ENCODE peak calls at places on chromosome 11, in four cellular contexts. Z is tibial nerve, M is NB4, I is upper lobe of right lung. B is an unnamed sample.

GRCh38 chr11:64536396-64536935 is 54.6 kb upstream of the SLC22A12 start:
- DNase-seq in M (no peak), I (no peak), Z (no peak), B (no peak)

GRCh38 chr11:75341583-75341982 is 9.9 kb downstream of the ARRB1 start:
- DNase-seq in Z (no peak), I (no peak), M (peak), B (no peak)

GRCh38 chr11:96228911-96229310 is 114.1 kb downstream of the MAML2 start:
- DNase-seq in Z (no peak), I (no peak), M (no peak), B (peak)

GRCh38 chr11:123551085-123551484 is 103.3 kb downstream of the SCN3B start:
- DNase-seq in Z (no peak), M (no peak), I (no peak), B (no peak)

GRCh38 chr11:57641426-57641825 is 8.3 kb downstream of the YPEL4 start:
- DNase-seq in Z (no peak), I (no peak), M (peak), B (no peak)

GRCh38 chr11:110903830-110904229 is 191.6 kb upstream of the ARHGAP20 start:
- DNase-seq in Z (no peak), M (no peak), I (no peak), B (peak)

GRCh38 chr11:84899740-84900139 is 727.4 kb downstream of the DLG2 start:
- DNase-seq in M (peak), Z (no peak), I (no peak), B (no peak)

GRCh38 chr11:62911137-62912130 is 9.7 kb downstream of the CHRM1 start:
- DNase-seq in Z (no peak), I (no peak), M (peak), B (no peak)

GRCh38 chr11:10902301-10902700 is 44.4 kb upstream of the ZBED5 start:
- DNase-seq in M (peak), I (no peak), Z (no peak), B (no peak)

GRCh38 chr11:62546937-62547625 is 475 bp upstream of the AHNAK start:
- DNase-seq in M (peak), I (no peak), Z (peak), B (peak)

GRCh38 chr11:304061-304506 is 3.5 kb upstream of the IFITM2 start:
- DNase-seq in Z (no peak), M (no peak), I (no peak), B (no peak)

DNA sequence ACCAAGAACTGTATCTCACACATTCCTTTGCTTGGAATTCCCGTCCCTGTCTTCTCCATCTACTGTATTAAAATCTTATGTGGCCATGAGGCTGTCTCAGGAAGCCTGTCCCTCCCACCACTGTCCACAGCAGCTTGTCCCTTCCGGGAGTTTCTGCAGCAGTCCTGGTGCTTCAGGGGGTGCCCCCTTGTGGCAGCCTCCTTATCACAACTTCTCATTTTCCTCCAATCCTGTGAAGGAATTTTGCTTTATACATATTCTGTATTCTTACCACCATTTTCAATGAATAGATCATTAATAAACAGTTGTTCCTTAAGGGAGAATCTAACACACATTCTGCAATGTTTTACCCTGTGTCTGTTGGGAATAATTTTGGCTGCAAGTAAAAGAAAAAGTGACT is 220.4 kb upstream of the RAG2 start:
- DNase-seq in Z (no peak), M (peak), I (no peak), B (peak)
- TF ChIP-seq CTCF in Z (no peak), M (peak), I (peak), B (peak)

GRCh38 chr11:44306469-44307244 is 3.3 kb downstream of the ALX4 start:
- DNase-seq in I (no peak), M (no peak), Z (no peak), B (no peak)

GRCh38 chr11:44305149-44305642 is 4.7 kb downstream of the ALX4 start:
- DNase-seq in I (no peak), Z (no peak), M (no peak), B (no peak)

GRCh38 chr11:44304091-44305084 is 5.6 kb downstream of the ALX4 start:
- DNase-seq in Z (no peak), M (no peak), I (no peak), B (no peak)

GRCh38 chr11:44307340-44308099 is 2.4 kb downstream of the ALX4 start:
- DNase-seq in M (no peak), Z (no peak), I (no peak), B (no peak)

GRCh38 chr11:44305643-44306468 is 4.1 kb downstream of the ALX4 start:
- DNase-seq in Z (no peak), M (no peak), I (peak), B (no peak)
- H3K4me3 ChIP-seq in Z (peak), M (peak), I (peak), B (peak)

GRCh38 chr11:66069715-66070603 is at the start of gene PACS1:
- DNase-seq in I (peak), Z (peak), M (peak), B (peak)

GRCh38 chr11:66070604-66071325 is 693 bp downstream of the PACS1 start:
- DNase-seq in M (peak), I (peak), Z (peak), B (peak)

GRCh38 chr11:66067640-66068039 is 2.4 kb upstream of the PACS1 start:
- DNase-seq in I (no peak), M (no peak), Z (no peak), B (no peak)

GRCh38 chr11:66068154-66068821 is 1.8 kb upstream of the PACS1 start:
- DNase-seq in M (peak), Z (peak), I (peak), B (peak)

DNA sequence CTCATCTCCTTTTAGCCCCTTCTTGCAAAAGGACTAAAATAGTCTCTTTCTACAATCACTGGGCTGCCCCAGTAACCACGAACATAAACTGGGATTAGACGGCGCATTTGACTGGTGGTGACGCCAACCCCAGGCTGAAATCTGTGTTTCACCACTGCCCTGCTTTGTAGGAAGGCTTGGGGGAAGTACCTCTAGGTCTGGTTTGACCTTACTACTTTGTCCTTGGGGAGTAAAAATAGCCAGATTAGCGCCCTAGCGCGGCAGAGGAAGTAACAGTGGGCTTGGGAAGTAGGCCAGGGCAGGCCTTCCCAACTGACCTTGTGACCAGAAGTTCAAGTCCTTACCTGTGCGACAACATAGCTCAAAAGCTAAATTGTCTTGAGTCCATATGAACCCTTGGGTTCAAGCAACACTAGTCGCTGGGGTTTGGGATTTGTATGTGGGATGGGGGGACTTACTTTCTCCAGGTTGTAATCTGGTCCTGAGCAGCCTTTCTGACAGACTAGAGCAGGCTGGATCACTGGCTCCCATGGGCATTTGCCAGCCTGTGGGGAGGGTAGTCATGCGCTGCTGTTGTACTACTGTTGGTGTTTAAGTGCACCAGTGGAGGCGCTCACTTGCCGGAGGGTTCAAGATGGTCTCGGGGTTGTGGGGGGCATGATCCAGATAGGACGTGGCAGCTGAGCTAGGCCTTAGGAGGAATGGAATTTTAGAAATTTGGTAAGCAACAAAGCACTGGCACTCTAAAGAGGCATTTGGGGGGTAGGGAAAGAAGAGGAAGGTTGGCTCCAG is 953 bp upstream of the PACS1 start:
- DNase-seq in I (no peak), M (peak), Z (peak), B (peak)
- TF ChIP-seq CTCF in I (peak), M (no peak), Z (no peak), B (no peak)

GRCh38 chr11:46362146-46363030 is 15.1 kb downstream of the DGKZ start:
- DNase-seq in M (peak), I (no peak), Z (no peak), B (no peak)
- H3K4me3 ChIP-seq in M (peak), I (peak), Z (peak), B (no peak)

B was measured in foreskin fibroblast.